ENCODE peak calls at places on chromosomes 12 and 14, in eight cellular contexts. One of them, this sample, is unnamed.

GRCh38 chr14:29601559-29602109 is 326.0 kb downstream of the PRKD1 start:
- DNase-seq in NCI-H460: no peak
- DNase-seq in activated naive CD8-positive, alpha-beta T cell treated with anti-CD3 and anti-CD28 coated beads, Interleukin-2, amount 50 U/mL, for 24 hours: no peak
- DNase-seq in RWPE1: no peak
- DNase-seq in AG09319: no peak
- DNase-seq in NCI-H1105 treated with DMSO at 0.1 percent for 48 hours: no peak
- DNase-seq in SW480: no peak
- DNase-seq in left ventricle myocardium inferior: no peak
- DNase-seq in this sample: no peak

GRCh38 chr12:17992002-17992656 is 97.9 kb downstream of the RERGL start:
- DNase-seq in NCI-H460: peak
- DNase-seq in AG09319: no peak
- DNase-seq in SW480: peak
- DNase-seq in RWPE1: peak
- DNase-seq in left ventricle myocardium inferior: no peak
- DNase-seq in NCI-H1105 treated with DMSO at 0.1 percent for 48 hours: peak
- DNase-seq in activated naive CD8-positive, alpha-beta T cell treated with anti-CD3 and anti-CD28 coated beads, Interleukin-2, amount 50 U/mL, for 24 hours: peak
- DNase-seq in this sample: no peak

GRCh38 chr12:80632835-80633234 is 74.6 kb upstream of the MYF6 start:
- DNase-seq in left ventricle myocardium inferior: no peak
- DNase-seq in RWPE1: no peak
- DNase-seq in SW480: no peak
- DNase-seq in AG09319: no peak
- DNase-seq in NCI-H460: peak
- DNase-seq in activated naive CD8-positive, alpha-beta T cell treated with anti-CD3 and anti-CD28 coated beads, Interleukin-2, amount 50 U/mL, for 24 hours: no peak
- DNase-seq in NCI-H1105 treated with DMSO at 0.1 percent for 48 hours: no peak
- DNase-seq in this sample: peak

GRCh38 chr12:109169676-109170075 is 53.3 kb downstream of the ACACB start:
- DNase-seq in NCI-H1105 treated with DMSO at 0.1 percent for 48 hours: no peak
- DNase-seq in activated naive CD8-positive, alpha-beta T cell treated with anti-CD3 and anti-CD28 coated beads, Interleukin-2, amount 50 U/mL, for 24 hours: no peak
- DNase-seq in SW480: no peak
- DNase-seq in RWPE1: no peak
- DNase-seq in AG09319: no peak
- DNase-seq in NCI-H460: no peak
- DNase-seq in left ventricle myocardium inferior: no peak
- DNase-seq in this sample: no peak

GRCh38 chr14:23445773-23446172 is 10.3 kb upstream of the MYH7 start:
- DNase-seq in SW480: no peak
- DNase-seq in activated naive CD8-positive, alpha-beta T cell treated with anti-CD3 and anti-CD28 coated beads, Interleukin-2, amount 50 U/mL, for 24 hours: no peak
- DNase-seq in NCI-H1105 treated with DMSO at 0.1 percent for 48 hours: no peak
- DNase-seq in left ventricle myocardium inferior: no peak
- DNase-seq in AG09319: no peak
- DNase-seq in NCI-H460: no peak
- DNase-seq in RWPE1: no peak
- DNase-seq in this sample: no peak

GRCh38 chr12:102876883-102877282 is 40.2 kb downstream of the PAH start:
- DNase-seq in NCI-H460: no peak
- DNase-seq in RWPE1: no peak
- DNase-seq in activated naive CD8-positive, alpha-beta T cell treated with anti-CD3 and anti-CD28 coated beads, Interleukin-2, amount 50 U/mL, for 24 hours: no peak
- DNase-seq in NCI-H1105 treated with DMSO at 0.1 percent for 48 hours: peak
- DNase-seq in left ventricle myocardium inferior: no peak
- DNase-seq in AG09319: no peak
- DNase-seq in SW480: no peak
- DNase-seq in this sample: no peak

GRCh38 chr12:115341442-115341841 is 657.5 kb upstream of the TBX3 start:
- DNase-seq in NCI-H460: peak
- DNase-seq in NCI-H1105 treated with DMSO at 0.1 percent for 48 hours: no peak
- DNase-seq in activated naive CD8-positive, alpha-beta T cell treated with anti-CD3 and anti-CD28 coated beads, Interleukin-2, amount 50 U/mL, for 24 hours: peak
- DNase-seq in RWPE1: peak
- DNase-seq in SW480: peak
- DNase-seq in left ventricle myocardium inferior: peak
- DNase-seq in AG09319: peak
- DNase-seq in this sample: peak

GRCh38 chr12:20260864-20261263 is 107.5 kb upstream of the PDE3A start:
- DNase-seq in RWPE1: no peak
- DNase-seq in activated naive CD8-positive, alpha-beta T cell treated with anti-CD3 and anti-CD28 coated beads, Interleukin-2, amount 50 U/mL, for 24 hours: no peak
- DNase-seq in NCI-H460: no peak
- DNase-seq in left ventricle myocardium inferior: no peak
- DNase-seq in NCI-H1105 treated with DMSO at 0.1 percent for 48 hours: no peak
- DNase-seq in AG09319: no peak
- DNase-seq in SW480: no peak
- DNase-seq in this sample: no peak

GRCh38 chr14:49218436-49219092 is 367.6 kb downstream of the RPS29 start:
- DNase-seq in NCI-H1105 treated with DMSO at 0.1 percent for 48 hours: no peak
- DNase-seq in left ventricle myocardium inferior: no peak
- DNase-seq in NCI-H460: no peak
- DNase-seq in RWPE1: no peak
- DNase-seq in AG09319: no peak
- DNase-seq in SW480: no peak
- DNase-seq in activated naive CD8-positive, alpha-beta T cell treated with anti-CD3 and anti-CD28 coated beads, Interleukin-2, amount 50 U/mL, for 24 hours: no peak
- DNase-seq in this sample: no peak

GRCh38 chr14:103522649-103523582 is at the start of gene CKB:
- DNase-seq in SW480: peak
- DNase-seq in NCI-H1105 treated with DMSO at 0.1 percent for 48 hours: peak
- DNase-seq in NCI-H460: peak
- DNase-seq in RWPE1: peak
- DNase-seq in activated naive CD8-positive, alpha-beta T cell treated with anti-CD3 and anti-CD28 coated beads, Interleukin-2, amount 50 U/mL, for 24 hours: no peak
- DNase-seq in AG09319: no peak
- DNase-seq in left ventricle myocardium inferior: peak
- DNase-seq in this sample: peak

GRCh38 chr14:89407856-89408255 is 9.2 kb downstream of the FOXN3 start:
- DNase-seq in AG09319: no peak
- DNase-seq in activated naive CD8-positive, alpha-beta T cell treated with anti-CD3 and anti-CD28 coated beads, Interleukin-2, amount 50 U/mL, for 24 hours: no peak
- DNase-seq in SW480: no peak
- DNase-seq in RWPE1: no peak
- DNase-seq in NCI-H1105 treated with DMSO at 0.1 percent for 48 hours: no peak
- DNase-seq in left ventricle myocardium inferior: no peak
- DNase-seq in NCI-H460: no peak
- DNase-seq in this sample: no peak

GRCh38 chr14:94170151-94170550 is 4.0 kb upstream of the PPP4R4 start:
- DNase-seq in left ventricle myocardium inferior: no peak
- DNase-seq in AG09319: no peak
- DNase-seq in NCI-H460: no peak
- DNase-seq in NCI-H1105 treated with DMSO at 0.1 percent for 48 hours: no peak
- DNase-seq in SW480: no peak
- DNase-seq in RWPE1: no peak
- DNase-seq in activated naive CD8-positive, alpha-beta T cell treated with anti-CD3 and anti-CD28 coated beads, Interleukin-2, amount 50 U/mL, for 24 hours: no peak
- DNase-seq in this sample: no peak

GRCh38 chr12:49534806-49535278 is 4.0 kb upstream of the KCNH3 start:
- DNase-seq in NCI-H460: no peak
- DNase-seq in AG09319: no peak
- DNase-seq in RWPE1: no peak
- DNase-seq in activated naive CD8-positive, alpha-beta T cell treated with anti-CD3 and anti-CD28 coated beads, Interleukin-2, amount 50 U/mL, for 24 hours: no peak
- DNase-seq in SW480: no peak
- DNase-seq in left ventricle myocardium inferior: no peak
- DNase-seq in NCI-H1105 treated with DMSO at 0.1 percent for 48 hours: no peak
- DNase-seq in this sample: no peak

GRCh38 chr12:38886064-38886463 is 19.3 kb downstream of the CPNE8 start:
- DNase-seq in AG09319: no peak
- DNase-seq in SW480: no peak
- DNase-seq in NCI-H1105 treated with DMSO at 0.1 percent for 48 hours: no peak
- DNase-seq in NCI-H460: no peak
- DNase-seq in RWPE1: peak
- DNase-seq in activated naive CD8-positive, alpha-beta T cell treated with anti-CD3 and anti-CD28 coated beads, Interleukin-2, amount 50 U/mL, for 24 hours: no peak
- DNase-seq in left ventricle myocardium inferior: peak
- DNase-seq in this sample: no peak

GRCh38 chr14:99534863-99535262 is 53.7 kb downstream of the CCNK start:
- DNase-seq in NCI-H1105 treated with DMSO at 0.1 percent for 48 hours: no peak
- DNase-seq in NCI-H460: no peak
- DNase-seq in activated naive CD8-positive, alpha-beta T cell treated with anti-CD3 and anti-CD28 coated beads, Interleukin-2, amount 50 U/mL, for 24 hours: no peak
- DNase-seq in RWPE1: no peak
- DNase-seq in left ventricle myocardium inferior: peak
- DNase-seq in AG09319: no peak
- DNase-seq in SW480: no peak
- DNase-seq in this sample: no peak

GRCh38 chr12:31225656-31226535 is 100.1 kb downstream of the SINHCAF start:
- DNase-seq in activated naive CD8-positive, alpha-beta T cell treated with anti-CD3 and anti-CD28 coated beads, Interleukin-2, amount 50 U/mL, for 24 hours: no peak
- DNase-seq in AG09319: no peak
- DNase-seq in RWPE1: no peak
- DNase-seq in NCI-H460: no peak
- DNase-seq in NCI-H1105 treated with DMSO at 0.1 percent for 48 hours: no peak
- DNase-seq in left ventricle myocardium inferior: no peak
- DNase-seq in SW480: no peak
- DNase-seq in this sample: no peak

GRCh38 chr12:119208626-119209061 is 29.9 kb downstream of the HSPB8 start:
- DNase-seq in left ventricle myocardium inferior: peak
- DNase-seq in SW480: no peak
- DNase-seq in NCI-H460: peak
- DNase-seq in AG09319: peak
- DNase-seq in NCI-H1105 treated with DMSO at 0.1 percent for 48 hours: no peak
- DNase-seq in RWPE1: peak
- DNase-seq in activated naive CD8-positive, alpha-beta T cell treated with anti-CD3 and anti-CD28 coated beads, Interleukin-2, amount 50 U/mL, for 24 hours: no peak
- DNase-seq in this sample: no peak

GRCh38 chr14:76115010-76115422 is 36.7 kb upstream of the GPATCH2L start:
- DNase-seq in NCI-H460: no peak
- DNase-seq in left ventricle myocardium inferior: no peak
- DNase-seq in AG09319: no peak
- DNase-seq in NCI-H1105 treated with DMSO at 0.1 percent for 48 hours: no peak
- DNase-seq in activated naive CD8-positive, alpha-beta T cell treated with anti-CD3 and anti-CD28 coated beads, Interleukin-2, amount 50 U/mL, for 24 hours: no peak
- DNase-seq in RWPE1: no peak
- DNase-seq in SW480: no peak
- DNase-seq in this sample: no peak

GRCh38 chr14:103128631-103129300 is 5.5 kb downstream of the TNFAIP2 start:
- DNase-seq in NCI-H460: no peak
- DNase-seq in SW480: no peak
- DNase-seq in RWPE1: peak
- DNase-seq in activated naive CD8-positive, alpha-beta T cell treated with anti-CD3 and anti-CD28 coated beads, Interleukin-2, amount 50 U/mL, for 24 hours: no peak
- DNase-seq in left ventricle myocardium inferior: peak
- DNase-seq in NCI-H1105 treated with DMSO at 0.1 percent for 48 hours: no peak
- DNase-seq in AG09319: no peak
- DNase-seq in this sample: no peak

GRCh38 chr12:30827406-30828055 is 72.8 kb upstream of the CAPRIN2 start:
- DNase-seq in activated naive CD8-positive, alpha-beta T cell treated with anti-CD3 and anti-CD28 coated beads, Interleukin-2, amount 50 U/mL, for 24 hours: no peak
- DNase-seq in NCI-H1105 treated with DMSO at 0.1 percent for 48 hours: no peak
- DNase-seq in left ventricle myocardium inferior: no peak
- DNase-seq in AG09319: no peak
- DNase-seq in SW480: no peak
- DNase-seq in RWPE1: no peak
- DNase-seq in NCI-H460: no peak
- DNase-seq in this sample: no peak

GRCh38 chr14:101584049-101584859 is 23.0 kb downstream of the DIO3 start:
- DNase-seq in activated naive CD8-positive, alpha-beta T cell treated with anti-CD3 and anti-CD28 coated beads, Interleukin-2, amount 50 U/mL, for 24 hours: no peak
- DNase-seq in AG09319: peak
- DNase-seq in SW480: no peak
- DNase-seq in NCI-H460: no peak
- DNase-seq in NCI-H1105 treated with DMSO at 0.1 percent for 48 hours: no peak
- DNase-seq in RWPE1: no peak
- DNase-seq in left ventricle myocardium inferior: peak
- DNase-seq in this sample: peak

GRCh38 chr14:95260537-95261440 is 58.9 kb downstream of the CLMN start:
- DNase-seq in SW480: no peak
- DNase-seq in RWPE1: no peak
- DNase-seq in left ventricle myocardium inferior: peak
- DNase-seq in NCI-H1105 treated with DMSO at 0.1 percent for 48 hours: no peak
- DNase-seq in AG09319: no peak
- DNase-seq in NCI-H460: no peak
- DNase-seq in activated naive CD8-positive, alpha-beta T cell treated with anti-CD3 and anti-CD28 coated beads, Interleukin-2, amount 50 U/mL, for 24 hours: peak
- DNase-seq in this sample: no peak

GRCh38 chr12:23770202-23770938 is 179.1 kb downstream of the SOX5 start:
- DNase-seq in AG09319: no peak
- DNase-seq in NCI-H460: peak
- DNase-seq in SW480: no peak
- DNase-seq in left ventricle myocardium inferior: no peak
- DNase-seq in activated naive CD8-positive, alpha-beta T cell treated with anti-CD3 and anti-CD28 coated beads, Interleukin-2, amount 50 U/mL, for 24 hours: no peak
- DNase-seq in RWPE1: no peak
- DNase-seq in NCI-H1105 treated with DMSO at 0.1 percent for 48 hours: no peak
- DNase-seq in this sample: no peak

GRCh38 chr12:93587601-93588000 is 15.1 kb downstream of the SOCS2 start:
- DNase-seq in RWPE1: no peak
- DNase-seq in NCI-H460: no peak
- DNase-seq in AG09319: no peak
- DNase-seq in SW480: no peak
- DNase-seq in NCI-H1105 treated with DMSO at 0.1 percent for 48 hours: no peak
- DNase-seq in activated naive CD8-positive, alpha-beta T cell treated with anti-CD3 and anti-CD28 coated beads, Interleukin-2, amount 50 U/mL, for 24 hours: no peak
- DNase-seq in left ventricle myocardium inferior: no peak
- DNase-seq in this sample: no peak

GRCh38 chr12:29299613-29300012 is 81.4 kb downstream of the ERGIC2 start:
- DNase-seq in RWPE1: no peak
- DNase-seq in SW480: no peak
- DNase-seq in activated naive CD8-positive, alpha-beta T cell treated with anti-CD3 and anti-CD28 coated beads, Interleukin-2, amount 50 U/mL, for 24 hours: no peak
- DNase-seq in AG09319: no peak
- DNase-seq in NCI-H460: no peak
- DNase-seq in left ventricle myocardium inferior: no peak
- DNase-seq in NCI-H1105 treated with DMSO at 0.1 percent for 48 hours: no peak
- DNase-seq in this sample: no peak

GRCh38 chr14:63542231-63542999 is 762 bp downstream of the PPP2R5E start:
- DNase-seq in RWPE1: peak
- DNase-seq in AG09319: no peak
- DNase-seq in NCI-H460: no peak
- DNase-seq in SW480: peak
- DNase-seq in left ventricle myocardium inferior: no peak
- DNase-seq in NCI-H1105 treated with DMSO at 0.1 percent for 48 hours: peak
- DNase-seq in activated naive CD8-positive, alpha-beta T cell treated with anti-CD3 and anti-CD28 coated beads, Interleukin-2, amount 50 U/mL, for 24 hours: peak
- DNase-seq in this sample: peak

GRCh38 chr14:104433401-104434213 is 146.0 kb upstream of the C14orf180 start:
- DNase-seq in RWPE1: no peak
- DNase-seq in left ventricle myocardium inferior: no peak
- DNase-seq in SW480: no peak
- DNase-seq in NCI-H1105 treated with DMSO at 0.1 percent for 48 hours: no peak
- DNase-seq in activated naive CD8-positive, alpha-beta T cell treated with anti-CD3 and anti-CD28 coated beads, Interleukin-2, amount 50 U/mL, for 24 hours: no peak
- DNase-seq in NCI-H460: no peak
- DNase-seq in AG09319: no peak
- DNase-seq in this sample: no peak

GRCh38 chr12:56593909-56594621 is 36.1 kb downstream of the BAZ2A start:
- DNase-seq in RWPE1: peak
- DNase-seq in SW480: peak
- DNase-seq in left ventricle myocardium inferior: no peak
- DNase-seq in activated naive CD8-positive, alpha-beta T cell treated with anti-CD3 and anti-CD28 coated beads, Interleukin-2, amount 50 U/mL, for 24 hours: peak
- DNase-seq in NCI-H460: peak
- DNase-seq in AG09319: peak
- DNase-seq in NCI-H1105 treated with DMSO at 0.1 percent for 48 hours: peak
- DNase-seq in this sample: peak

GRCh38 chr14:101895256-101895655 is 69.1 kb upstream of the DYNC1H1 start:
- DNase-seq in AG09319: no peak
- DNase-seq in NCI-H460: no peak
- DNase-seq in activated naive CD8-positive, alpha-beta T cell treated with anti-CD3 and anti-CD28 coated beads, Interleukin-2, amount 50 U/mL, for 24 hours: no peak
- DNase-seq in SW480: no peak
- DNase-seq in RWPE1: no peak
- DNase-seq in NCI-H1105 treated with DMSO at 0.1 percent for 48 hours: no peak
- DNase-seq in left ventricle myocardium inferior: no peak
- DNase-seq in this sample: no peak

GRCh38 chr14:51564460-51564859 is 87.2 kb upstream of the FRMD6 start:
- DNase-seq in NCI-H1105 treated with DMSO at 0.1 percent for 48 hours: no peak
- DNase-seq in AG09319: no peak
- DNase-seq in NCI-H460: no peak
- DNase-seq in activated naive CD8-positive, alpha-beta T cell treated with anti-CD3 and anti-CD28 coated beads, Interleukin-2, amount 50 U/mL, for 24 hours: no peak
- DNase-seq in RWPE1: no peak
- DNase-seq in left ventricle myocardium inferior: no peak
- DNase-seq in SW480: no peak
- DNase-seq in this sample: no peak

GRCh38 chr12:2654741-2655140 is 140.0 kb upstream of the FKBP4 start:
- DNase-seq in activated naive CD8-positive, alpha-beta T cell treated with anti-CD3 and anti-CD28 coated beads, Interleukin-2, amount 50 U/mL, for 24 hours: no peak
- DNase-seq in left ventricle myocardium inferior: no peak
- DNase-seq in NCI-H460: no peak
- DNase-seq in SW480: no peak
- DNase-seq in NCI-H1105 treated with DMSO at 0.1 percent for 48 hours: no peak
- DNase-seq in RWPE1: no peak
- DNase-seq in AG09319: no peak
- DNase-seq in this sample: no peak

GRCh38 chr14:36317650-36318049 is 2.8 kb downstream of the MBIP start:
- DNase-seq in NCI-H460: no peak
- DNase-seq in SW480: peak
- DNase-seq in RWPE1: peak
- DNase-seq in AG09319: no peak
- DNase-seq in activated naive CD8-positive, alpha-beta T cell treated with anti-CD3 and anti-CD28 coated beads, Interleukin-2, amount 50 U/mL, for 24 hours: no peak
- DNase-seq in NCI-H1105 treated with DMSO at 0.1 percent for 48 hours: no peak
- DNase-seq in left ventricle myocardium inferior: no peak
- DNase-seq in this sample: no peak

GRCh38 chr14:103994535-103995184 is 52.3 kb upstream of the RD3L start:
- DNase-seq in RWPE1: peak
- DNase-seq in NCI-H1105 treated with DMSO at 0.1 percent for 48 hours: no peak
- DNase-seq in AG09319: no peak
- DNase-seq in NCI-H460: no peak
- DNase-seq in activated naive CD8-positive, alpha-beta T cell treated with anti-CD3 and anti-CD28 coated beads, Interleukin-2, amount 50 U/mL, for 24 hours: no peak
- DNase-seq in left ventricle myocardium inferior: no peak
- DNase-seq in SW480: no peak
- DNase-seq in this sample: no peak

GRCh38 chr14:103558071-103558882 is 4.2 kb downstream of the BAG5 start:
- DNase-seq in left ventricle myocardium inferior: peak
- DNase-seq in RWPE1: peak
- DNase-seq in AG09319: no peak
- DNase-seq in activated naive CD8-positive, alpha-beta T cell treated with anti-CD3 and anti-CD28 coated beads, Interleukin-2, amount 50 U/mL, for 24 hours: no peak
- DNase-seq in SW480: peak
- DNase-seq in NCI-H1105 treated with DMSO at 0.1 percent for 48 hours: no peak
- DNase-seq in NCI-H460: no peak
- DNase-seq in this sample: no peak